ENCODE peak calls at places on chromosomes 7 and 10, in nine cellular contexts. One of them, this sample, is unnamed.

GRCh38 chr7:12124028-12124427 is 87.1 kb upstream of the TMEM106B start:
- DNase-seq in transverse colon: no peak
- DNase-seq in fibroblast of mammary gland: no peak
- DNase-seq in neural progenitor cell: no peak
- DNase-seq in colonic mucosa: no peak
- DNase-seq in thyroid gland: no peak
- DNase-seq in kidney: no peak
- DNase-seq in brain microvascular endothelial cell: no peak
- DNase-seq in thoracic aorta: no peak
- DNase-seq in this sample: no peak

GRCh38 chr10:97197030-97197500 is 11.3 kb upstream of the SLIT1 start:
- DNase-seq in kidney: no peak
- DNase-seq in colonic mucosa: no peak
- DNase-seq in thyroid gland: no peak
- DNase-seq in thoracic aorta: no peak
- DNase-seq in fibroblast of mammary gland: peak
- DNase-seq in transverse colon: no peak
- DNase-seq in neural progenitor cell: no peak
- DNase-seq in brain microvascular endothelial cell: no peak
- DNase-seq in this sample: no peak

GRCh38 chr10:71753091-71753959 is 20.0 kb downstream of the VSIR start:
- DNase-seq in thyroid gland: peak
- DNase-seq in transverse colon: peak
- DNase-seq in neural progenitor cell: no peak
- DNase-seq in kidney: no peak
- DNase-seq in colonic mucosa: peak
- DNase-seq in fibroblast of mammary gland: no peak
- DNase-seq in brain microvascular endothelial cell: no peak
- DNase-seq in thoracic aorta: no peak
- DNase-seq in this sample: no peak

GRCh38 chr10:90181251-90181691 is 479.9 kb downstream of the KIF20B start:
- DNase-seq in colonic mucosa: no peak
- DNase-seq in thyroid gland: no peak
- DNase-seq in neural progenitor cell: no peak
- DNase-seq in fibroblast of mammary gland: no peak
- DNase-seq in brain microvascular endothelial cell: no peak
- DNase-seq in transverse colon: no peak
- DNase-seq in kidney: no peak
- DNase-seq in thoracic aorta: no peak
- DNase-seq in this sample: no peak

GRCh38 chr7:3691478-3692151 is 390.6 kb downstream of the SDK1 start:
- DNase-seq in kidney: no peak
- DNase-seq in brain microvascular endothelial cell: no peak
- DNase-seq in thyroid gland: no peak
- DNase-seq in transverse colon: no peak
- DNase-seq in fibroblast of mammary gland: no peak
- DNase-seq in colonic mucosa: no peak
- DNase-seq in neural progenitor cell: peak
- DNase-seq in thoracic aorta: no peak
- DNase-seq in this sample: no peak

GRCh38 chr7:25901658-25902057 is 250.3 kb upstream of the NFE2L3 start:
- DNase-seq in transverse colon: no peak
- DNase-seq in thyroid gland: no peak
- DNase-seq in neural progenitor cell: no peak
- DNase-seq in fibroblast of mammary gland: no peak
- DNase-seq in colonic mucosa: no peak
- DNase-seq in brain microvascular endothelial cell: no peak
- DNase-seq in kidney: no peak
- DNase-seq in thoracic aorta: no peak
- DNase-seq in this sample: no peak

GRCh38 chr7:115825736-115826135 is 204.8 kb downstream of the TFEC start:
- DNase-seq in neural progenitor cell: no peak
- DNase-seq in kidney: no peak
- DNase-seq in thyroid gland: no peak
- DNase-seq in fibroblast of mammary gland: no peak
- DNase-seq in colonic mucosa: no peak
- DNase-seq in thoracic aorta: no peak
- DNase-seq in transverse colon: no peak
- DNase-seq in brain microvascular endothelial cell: peak
- DNase-seq in this sample: no peak

GRCh38 chr7:107980671-107981190 is 22.2 kb downstream of the LAMB1 start:
- DNase-seq in neural progenitor cell: no peak
- DNase-seq in fibroblast of mammary gland: no peak
- DNase-seq in thoracic aorta: no peak
- DNase-seq in thyroid gland: no peak
- DNase-seq in kidney: no peak
- DNase-seq in brain microvascular endothelial cell: no peak
- DNase-seq in transverse colon: no peak
- DNase-seq in colonic mucosa: no peak
- DNase-seq in this sample: no peak

GRCh38 chr10:15740261-15740660 is 20.5 kb upstream of the ITGA8 start:
- DNase-seq in fibroblast of mammary gland: no peak
- DNase-seq in kidney: no peak
- DNase-seq in neural progenitor cell: no peak
- DNase-seq in colonic mucosa: no peak
- DNase-seq in thoracic aorta: no peak
- DNase-seq in thyroid gland: no peak
- DNase-seq in transverse colon: no peak
- DNase-seq in brain microvascular endothelial cell: no peak
- DNase-seq in this sample: no peak

GRCh38 chr10:46019541-46020343 is 10.7 kb downstream of the NCOA4 start:
- DNase-seq in thyroid gland: no peak
- DNase-seq in fibroblast of mammary gland: no peak
- DNase-seq in thoracic aorta: no peak
- DNase-seq in neural progenitor cell: peak
- DNase-seq in transverse colon: peak
- DNase-seq in kidney: no peak
- DNase-seq in colonic mucosa: no peak
- DNase-seq in brain microvascular endothelial cell: no peak
- DNase-seq in this sample: no peak

GRCh38 chr7:51344406-51344805 is 27.8 kb upstream of the COBL start:
- DNase-seq in colonic mucosa: no peak
- DNase-seq in thyroid gland: no peak
- DNase-seq in neural progenitor cell: no peak
- DNase-seq in thoracic aorta: no peak
- DNase-seq in brain microvascular endothelial cell: no peak
- DNase-seq in fibroblast of mammary gland: no peak
- DNase-seq in kidney: no peak
- DNase-seq in transverse colon: no peak
- DNase-seq in this sample: no peak

GRCh38 chr7:98852826-98853225 is 17.0 kb downstream of the TMEM130 start:
- DNase-seq in kidney: no peak
- DNase-seq in thyroid gland: no peak
- DNase-seq in thoracic aorta: no peak
- DNase-seq in brain microvascular endothelial cell: no peak
- DNase-seq in neural progenitor cell: no peak
- DNase-seq in colonic mucosa: no peak
- DNase-seq in transverse colon: no peak
- DNase-seq in fibroblast of mammary gland: no peak
- DNase-seq in this sample: no peak

GRCh38 chr10:84743483-84743882 is 415.1 kb downstream of the CCSER2 start:
- DNase-seq in thyroid gland: peak
- DNase-seq in colonic mucosa: no peak
- DNase-seq in thoracic aorta: no peak
- DNase-seq in transverse colon: no peak
- DNase-seq in fibroblast of mammary gland: no peak
- DNase-seq in kidney: no peak
- DNase-seq in brain microvascular endothelial cell: peak
- DNase-seq in neural progenitor cell: no peak
- DNase-seq in this sample: no peak

GRCh38 chr7:113159746-113160339 is 41.5 kb upstream of the SMIM30 start:
- DNase-seq in neural progenitor cell: peak
- DNase-seq in fibroblast of mammary gland: peak
- DNase-seq in thoracic aorta: no peak
- DNase-seq in brain microvascular endothelial cell: peak
- DNase-seq in thyroid gland: peak
- DNase-seq in kidney: no peak
- DNase-seq in transverse colon: no peak
- DNase-seq in colonic mucosa: no peak
- DNase-seq in this sample: no peak

GRCh38 chr7:100543586-100543985 is 4.6 kb downstream of the AGFG2 start:
- DNase-seq in transverse colon: no peak
- DNase-seq in kidney: no peak
- DNase-seq in fibroblast of mammary gland: no peak
- DNase-seq in brain microvascular endothelial cell: no peak
- DNase-seq in thyroid gland: no peak
- DNase-seq in thoracic aorta: no peak
- DNase-seq in colonic mucosa: no peak
- DNase-seq in neural progenitor cell: no peak
- DNase-seq in this sample: no peak

GRCh38 chr10:72175166-72175565 is 40.6 kb upstream of the ANAPC16 start:
- DNase-seq in kidney: no peak
- DNase-seq in thyroid gland: no peak
- DNase-seq in transverse colon: no peak
- DNase-seq in colonic mucosa: no peak
- DNase-seq in thoracic aorta: no peak
- DNase-seq in neural progenitor cell: no peak
- DNase-seq in brain microvascular endothelial cell: peak
- DNase-seq in fibroblast of mammary gland: peak
- DNase-seq in this sample: no peak

GRCh38 chr10:8192301-8192700 is 137.8 kb downstream of the GATA3 start:
- DNase-seq in brain microvascular endothelial cell: no peak
- DNase-seq in thyroid gland: no peak
- DNase-seq in thoracic aorta: no peak
- DNase-seq in transverse colon: no peak
- DNase-seq in neural progenitor cell: no peak
- DNase-seq in kidney: no peak
- DNase-seq in colonic mucosa: no peak
- DNase-seq in fibroblast of mammary gland: no peak
- DNase-seq in this sample: no peak

GRCh38 chr10:8182841-8183240 is 128.4 kb downstream of the GATA3 start:
- DNase-seq in thyroid gland: no peak
- DNase-seq in transverse colon: no peak
- DNase-seq in thoracic aorta: no peak
- DNase-seq in colonic mucosa: no peak
- DNase-seq in brain microvascular endothelial cell: no peak
- DNase-seq in fibroblast of mammary gland: no peak
- DNase-seq in neural progenitor cell: no peak
- DNase-seq in kidney: no peak
- DNase-seq in this sample: no peak

GRCh38 chr10:8189458-8189857 is 135.0 kb downstream of the GATA3 start:
- DNase-seq in fibroblast of mammary gland: no peak
- DNase-seq in brain microvascular endothelial cell: no peak
- DNase-seq in kidney: no peak
- DNase-seq in thoracic aorta: no peak
- DNase-seq in neural progenitor cell: peak
- DNase-seq in colonic mucosa: no peak
- DNase-seq in transverse colon: no peak
- DNase-seq in thyroid gland: no peak
- DNase-seq in this sample: no peak

GRCh38 chr10:8183241-8183704 is 128.8 kb downstream of the GATA3 start:
- DNase-seq in fibroblast of mammary gland: no peak
- DNase-seq in thoracic aorta: no peak
- DNase-seq in kidney: no peak
- DNase-seq in neural progenitor cell: no peak
- DNase-seq in colonic mucosa: no peak
- DNase-seq in transverse colon: no peak
- DNase-seq in brain microvascular endothelial cell: no peak
- DNase-seq in thyroid gland: no peak
- DNase-seq in this sample: no peak

DNA sequence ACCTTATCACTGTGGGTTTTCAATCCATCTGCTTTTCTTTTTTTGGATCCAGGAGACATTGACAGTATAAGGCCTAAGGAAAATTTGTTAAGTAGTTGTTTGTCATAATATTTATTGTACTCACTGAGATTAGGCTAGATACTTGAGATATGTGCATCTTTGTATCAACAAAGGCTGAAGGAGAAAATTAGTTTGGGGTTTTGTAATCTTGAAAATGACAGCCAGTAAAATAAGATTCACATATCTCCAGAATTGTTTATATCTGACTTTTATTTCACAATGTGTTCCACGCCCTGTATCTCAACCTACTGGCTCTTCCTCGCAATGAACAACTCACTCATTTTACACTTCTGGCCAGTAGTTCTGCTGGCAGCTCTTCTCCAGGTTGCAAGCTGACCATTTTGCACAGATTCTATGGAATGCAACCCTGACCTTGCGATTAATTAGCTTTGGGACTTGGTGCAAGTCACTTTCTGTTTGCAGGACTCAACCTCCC is 132.7 kb downstream of the GATA3 start:
- DNase-seq in brain microvascular endothelial cell: no peak
- DNase-seq in thoracic aorta: no peak
- DNase-seq in transverse colon: no peak
- DNase-seq in kidney: no peak
- DNase-seq in neural progenitor cell: no peak
- DNase-seq in thyroid gland: no peak
- DNase-seq in fibroblast of mammary gland: no peak
- DNase-seq in colonic mucosa: no peak
- DNase-seq in this sample: no peak
- H3K4me3 ChIP-seq in brain microvascular endothelial cell: no peak
- H3K4me3 ChIP-seq in thoracic aorta: no peak
- H3K4me3 ChIP-seq in transverse colon: no peak
- H3K4me3 ChIP-seq in kidney: no peak
- H3K4me3 ChIP-seq in neural progenitor cell: no peak
- H3K4me3 ChIP-seq in thyroid gland: no peak
- H3K4me3 ChIP-seq in fibroblast of mammary gland: no peak
- H3K4me3 ChIP-seq in colonic mucosa: no peak
- H3K4me3 ChIP-seq in this sample: no peak

DNA sequence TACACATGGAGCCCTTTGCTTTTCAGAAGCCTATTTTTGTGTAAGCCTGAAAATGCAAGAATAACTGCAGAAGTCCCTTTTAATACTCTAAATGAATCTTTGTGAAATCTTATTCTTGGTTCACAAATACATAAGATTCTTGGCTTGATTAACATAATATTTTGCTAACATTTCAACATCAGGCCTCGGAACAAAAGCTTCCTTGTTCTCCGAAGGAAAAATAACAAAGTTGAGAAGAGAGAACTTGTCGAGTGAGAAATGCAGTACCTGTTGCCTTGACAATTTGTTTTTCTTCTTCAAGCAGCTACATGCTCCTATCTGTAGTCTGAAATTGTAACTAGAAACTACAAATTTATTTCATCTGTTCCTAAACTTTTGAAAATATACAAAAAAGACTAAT is 8.5 kb downstream of the NT5C2 start:
- DNase-seq in kidney: no peak
- DNase-seq in neural progenitor cell: no peak
- DNase-seq in thyroid gland: no peak
- DNase-seq in fibroblast of mammary gland: no peak
- DNase-seq in transverse colon: no peak
- DNase-seq in brain microvascular endothelial cell: no peak
- DNase-seq in thoracic aorta: no peak
- DNase-seq in colonic mucosa: no peak
- DNase-seq in this sample: no peak
- H3K4me3 ChIP-seq in kidney: no peak
- H3K4me3 ChIP-seq in neural progenitor cell: no peak
- H3K4me3 ChIP-seq in thyroid gland: no peak
- H3K4me3 ChIP-seq in fibroblast of mammary gland: no peak
- H3K4me3 ChIP-seq in transverse colon: no peak
- H3K4me3 ChIP-seq in brain microvascular endothelial cell: no peak
- H3K4me3 ChIP-seq in thoracic aorta: peak
- H3K4me3 ChIP-seq in colonic mucosa: no peak
- H3K4me3 ChIP-seq in this sample: no peak

GRCh38 chr10:28302012-28302667 is 724 bp downstream of the MPP7 start:
- DNase-seq in thyroid gland: peak
- DNase-seq in neural progenitor cell: peak
- DNase-seq in fibroblast of mammary gland: no peak
- DNase-seq in colonic mucosa: peak
- DNase-seq in kidney: no peak
- DNase-seq in thoracic aorta: peak
- DNase-seq in transverse colon: peak
- DNase-seq in brain microvascular endothelial cell: peak
- DNase-seq in this sample: no peak
- H3K4me3 ChIP-seq in thyroid gland: peak
- H3K4me3 ChIP-seq in neural progenitor cell: peak
- H3K4me3 ChIP-seq in fibroblast of mammary gland: peak
- H3K4me3 ChIP-seq in colonic mucosa: peak
- H3K4me3 ChIP-seq in kidney: peak
- H3K4me3 ChIP-seq in thoracic aorta: peak
- H3K4me3 ChIP-seq in transverse colon: peak
- H3K4me3 ChIP-seq in brain microvascular endothelial cell: peak
- H3K4me3 ChIP-seq in this sample: peak

GRCh38 chr10:122376364-122376961 is 2.0 kb downstream of the PLEKHA1 start:
- DNase-seq in transverse colon: no peak
- DNase-seq in thyroid gland: no peak
- DNase-seq in colonic mucosa: no peak
- DNase-seq in neural progenitor cell: no peak
- DNase-seq in thoracic aorta: no peak
- DNase-seq in fibroblast of mammary gland: no peak
- DNase-seq in brain microvascular endothelial cell: no peak
- DNase-seq in kidney: no peak
- DNase-seq in this sample: no peak
- H3K4me3 ChIP-seq in transverse colon: no peak
- H3K4me3 ChIP-seq in thyroid gland: no peak
- H3K4me3 ChIP-seq in colonic mucosa: no peak
- H3K4me3 ChIP-seq in neural progenitor cell: peak
- H3K4me3 ChIP-seq in thoracic aorta: no peak
- H3K4me3 ChIP-seq in fibroblast of mammary gland: no peak
- H3K4me3 ChIP-seq in brain microvascular endothelial cell: no peak
- H3K4me3 ChIP-seq in kidney: peak
- H3K4me3 ChIP-seq in this sample: no peak